ENCODE peak calls at places on chromosomes 7 and 10, in ten cellular contexts. R, M, V, G, Z, I, X, N, L and A are unnamed samples.

GRCh38 chr7:27152816-27153486 is 568 bp upstream of the HOXA3 start:
- DNase-seq in N (no peak), V (no peak), R (no peak), M (no peak), I (no peak), X (no peak), G (no peak), L (no peak), Z (peak; percentile 59), A (no peak)

GRCh38 chr10:44749141-44749540 is 162.0 kb upstream of the TMEM72 start:
- DNase-seq in V (no peak), M (no peak), G (peak; percentile 62), L (no peak), Z (no peak), X (no peak), N (no peak), I (no peak), R (no peak), A (no peak)

GRCh38 chr10:89921422-89921821 is 220.0 kb downstream of the KIF20B start:
- DNase-seq in X (no peak), N (no peak), R (no peak), L (no peak), M (no peak), Z (no peak), V (no peak), G (no peak), I (no peak), A (no peak)

GRCh38 chr10:68576118-68576517 is 16.0 kb downstream of the TET1 start:
- DNase-seq in Z (no peak), I (no peak), X (no peak), R (no peak), G (no peak), V (no peak), M (no peak), N (no peak), L (no peak), A (no peak)

GRCh38 chr7:111076205-111076604 is 14.7 kb upstream of the LRRN3 start:
- DNase-seq in R (no peak), M (no peak), X (no peak), N (no peak), G (no peak), L (no peak), Z (no peak), I (no peak), V (no peak), A (no peak)

GRCh38 chr10:79308969-79309665 is 38.2 kb upstream of the PPIF start:
- DNase-seq in G (no peak), Z (peak; percentile 74), M (no peak), I (no peak), L (no peak), R (no peak), X (no peak), V (no peak), N (no peak), A (no peak)

GRCh38 chr10:108877130-108877529 is 1046.2 kb downstream of the XPNPEP1 start:
- DNase-seq in I (no peak), L (no peak), R (no peak), X (no peak), M (no peak), V (no peak), N (no peak), G (no peak), Z (no peak), A (no peak)

GRCh38 chr7:368651-369475 is 78.9 kb downstream of the FOXL3 start:
- DNase-seq in M (no peak), I (peak; percentile 57), R (no peak), X (no peak), V (no peak), L (peak; percentile 86), G (no peak), N (no peak), Z (peak; percentile 67), A (no peak)

GRCh38 chr10:122346326-122346950 is 28.1 kb upstream of the PLEKHA1 start:
- DNase-seq in Z (no peak), V (no peak), I (no peak), X (no peak), N (no peak), M (no peak), R (no peak), L (no peak), G (no peak), A (no peak)

GRCh38 chr10:119396008-119396708 is 146.4 kb downstream of the RGS10 start:
- DNase-seq in X (no peak), M (no peak), N (no peak), R (no peak), G (no peak), I (no peak), L (no peak), Z (no peak), V (no peak), A (no peak)

GRCh38 chr7:98927125-98927524 is 48.8 kb downstream of the TRRAP start:
- DNase-seq in M (no peak), X (no peak), L (no peak), Z (no peak), N (no peak), R (no peak), G (no peak), V (no peak), I (no peak), A (no peak)
- H3K36me3 ChIP-seq in M (peaks cover 100% of the 10 kb centered on the region), X (no peaks in the 10 kb centered on the region), L (peaks cover 7% of the 10 kb centered on the region), Z (peaks cover 98% of the 10 kb centered on the region), N (peaks cover 9% of the 10 kb centered on the region), R (peaks cover 91% of the 10 kb centered on the region), G (peaks cover 88% of the 10 kb centered on the region), V (peaks cover 25% of the 10 kb centered on the region), I (peaks cover 39% of the 10 kb centered on the region), A (no peaks in the 10 kb centered on the region)

DNA sequence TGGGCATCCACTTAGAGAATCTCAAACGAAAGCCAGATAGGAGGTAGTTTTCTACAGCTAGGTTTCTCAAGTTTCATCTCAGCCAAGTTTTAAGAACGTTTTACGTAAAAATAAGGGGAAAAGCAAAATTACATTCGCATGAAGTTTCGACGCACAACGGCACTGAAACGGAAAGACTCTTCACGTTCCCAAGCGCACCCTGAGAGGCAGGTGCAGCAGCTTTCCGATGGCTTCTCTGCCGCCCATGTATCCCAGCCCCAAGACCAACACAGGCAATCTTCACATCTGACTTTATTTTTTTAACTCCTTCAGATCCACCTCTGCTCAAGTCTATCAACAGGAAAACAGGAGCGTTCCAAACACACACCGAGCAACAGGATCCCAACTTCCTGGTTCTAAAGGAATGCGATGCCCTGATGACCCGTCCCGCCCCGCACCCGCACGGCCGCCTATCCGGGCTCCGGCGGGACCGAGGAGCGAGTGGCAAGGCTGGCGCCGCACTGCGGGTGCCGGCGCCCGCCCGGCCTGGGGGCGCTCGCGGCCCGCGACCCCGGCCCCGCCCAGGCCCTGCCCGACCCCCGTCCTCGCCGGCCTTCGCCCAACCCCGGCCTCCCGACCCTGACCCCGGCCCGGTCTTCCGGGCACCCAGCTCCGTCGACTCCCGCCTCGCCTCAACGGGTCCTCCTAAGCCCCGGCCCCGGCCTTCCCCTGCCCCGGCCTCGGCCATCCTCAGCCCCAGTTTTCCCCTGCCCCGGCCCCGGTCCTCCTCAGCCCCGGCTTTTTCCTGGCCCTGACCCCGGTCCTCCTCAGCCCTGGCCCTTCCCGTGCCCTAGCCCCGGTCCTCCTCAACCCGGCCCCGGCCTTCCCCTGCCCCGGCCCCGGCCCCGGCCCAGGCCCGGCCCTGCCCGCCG is 835 bp downstream of the LARP4B start:
- DNase-seq in N (no peak), M (peak; percentile 29), G (peak; percentile 62), L (no peak), V (no peak), X (peak; percentile 30), Z (peak; percentile 92), I (peak; percentile 65), R (peak; percentile 73), A (no peak)
- TF ChIP-seq POLR2A in N (no peak), M (no peak), G (peak; percentile 37), L (peak; percentile 15), V (no peak), X (no peak), Z (no peak), I (peak; percentile 17), R (no peak), A (no peak)

DNA sequence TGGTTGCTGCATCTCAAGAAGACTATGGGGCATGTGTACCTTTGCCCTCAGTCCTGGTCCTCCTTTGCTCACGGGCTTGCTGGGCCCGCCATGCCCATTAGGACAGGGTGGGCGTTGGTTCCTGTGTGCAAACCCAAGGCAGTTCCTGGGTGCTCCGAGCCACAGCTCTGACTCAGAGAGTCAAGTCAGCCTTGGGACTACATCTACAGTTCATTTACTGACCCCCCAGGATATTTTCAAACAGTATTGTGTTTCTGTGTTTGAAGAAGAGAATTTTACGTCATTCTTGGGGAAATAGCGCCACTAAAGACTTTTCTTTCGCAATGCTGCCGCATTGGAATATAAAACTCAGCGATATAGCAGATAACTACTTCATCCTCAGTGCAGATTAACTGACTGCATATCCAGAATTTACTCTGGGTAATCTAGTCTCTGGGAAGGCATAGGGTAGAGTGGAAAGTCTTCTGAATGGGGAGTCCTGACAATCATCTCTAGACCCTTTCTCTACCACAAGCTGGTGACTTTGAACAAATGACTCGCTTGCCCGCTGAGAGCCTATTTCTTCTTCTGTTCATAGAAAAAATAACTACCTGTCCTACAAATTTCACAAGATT is 638.9 kb upstream of the FZD8 start:
- DNase-seq in G (no peak), L (no peak), Z (no peak), V (no peak), M (no peak), I (no peak), N (no peak), X (no peak), R (no peak), A (no peak)
- H3K36me3 ChIP-seq in G (no peaks in the 10 kb centered on the region), L (no peaks in the 10 kb centered on the region), Z (no peaks in the 10 kb centered on the region), V (no peaks in the 10 kb centered on the region), M (no peaks in the 10 kb centered on the region), I (no peaks in the 10 kb centered on the region), N (no peaks in the 10 kb centered on the region), X (no peaks in the 10 kb centered on the region), R (no peaks in the 10 kb centered on the region), A (no peaks in the 10 kb centered on the region)

DNA sequence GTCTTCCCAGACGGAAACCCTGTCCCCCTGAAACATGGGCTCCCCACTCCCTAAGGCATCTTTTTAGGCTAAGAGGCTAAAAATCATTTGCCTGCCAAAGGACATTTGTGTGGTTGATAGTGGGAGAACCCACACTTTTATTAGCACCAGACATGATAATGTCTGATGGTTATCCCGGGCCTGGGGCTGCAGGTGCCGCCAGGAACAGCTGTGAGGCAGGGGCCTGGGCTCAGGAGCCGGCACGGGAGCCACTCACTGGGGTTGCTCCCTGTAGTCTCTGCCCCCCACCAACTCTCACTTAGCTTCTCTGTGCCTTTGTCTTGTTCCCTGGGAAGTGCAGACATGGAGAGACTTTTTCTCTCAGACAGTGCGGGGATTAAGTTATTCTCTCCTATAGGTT is 193.6 kb downstream of the GLRX3 start:
- DNase-seq in G (no peak), V (no peak), M (no peak), L (no peak), I (no peak), X (no peak), Z (no peak), N (no peak), R (no peak), A (no peak)
- TF ChIP-seq POLR2A in G (no peak), V (no peak), M (no peak), L (no peak), I (no peak), X (no peak), Z (no peak), N (no peak), R (no peak), A (no peak)